ENCODE peak calls at places on chromosomes 16 and 17, in six cellular contexts. A, Z, F, M, J and X are unnamed samples.

GRCh38 chr16:31099860-31100638 is 5.5 kb upstream of the VKORC1 start:
- DNase-seq in A (no peak), Z (no peak), F (no peak), M (no peak), J (no peak), X (no peak)

GRCh38 chr17:14427914-14428639 is 127.2 kb downstream of the HS3ST3B1 start:
- DNase-seq in A (no peak), Z (no peak), F (peak), M (no peak), J (no peak), X (no peak)

GRCh38 chr17:74296548-74296936 is 22.5 kb downstream of the DNAI2 start:
- DNase-seq in A (peak), Z (peak), F (no peak), M (no peak), J (peak), X (peak)

GRCh38 chr17:74435775-74436359 is 4.0 kb downstream of the GPRC5C start:
- DNase-seq in A (no peak), Z (no peak), F (no peak), M (no peak), J (no peak), X (peak)

GRCh38 chr17:80794281-80795089 is 197.2 kb upstream of the CHMP6 start:
- DNase-seq in A (no peak), Z (no peak), F (no peak), M (no peak), J (no peak), X (no peak)

GRCh38 chr17:33120103-33120502 is 128.5 kb downstream of the SPACA3 start:
- DNase-seq in A (no peak), Z (no peak), F (no peak), M (no peak), J (no peak), X (peak)

GRCh38 chr16:76614255-76614654 is 337.1 kb downstream of the CNTNAP4 start:
- DNase-seq in A (no peak), Z (no peak), F (no peak), M (no peak), J (peak), X (peak)

GRCh38 chr16:17083628-17084027 is 387.1 kb downstream of the XYLT1 start:
- DNase-seq in A (no peak), Z (no peak), F (no peak), M (peak), J (no peak), X (no peak)

GRCh38 chr16:48575471-48576050 is 34.4 kb downstream of the N4BP1 start:
- DNase-seq in A (no peak), Z (no peak), F (no peak), M (no peak), J (no peak), X (no peak)

GRCh38 chr17:62110923-62111484 is 45.9 kb upstream of the MED13 start:
- DNase-seq in A (no peak), Z (no peak), F (no peak), M (no peak), J (no peak), X (no peak)